ENCODE peak calls at places on chromosomes 13 and 19, in nine cellular contexts. One of them, this sample, is unnamed.

GRCh38 chr19:38057954-38058690 is 151.1 kb downstream of the SIPA1L3 start:
- DNase-seq in tibial artery: no peak
- DNase-seq in suprapubic skin: no peak
- DNase-seq in adrenal gland: no peak
- DNase-seq in H9: no peak
- DNase-seq in upper lobe of right lung: peak; percentile 87
- DNase-seq in neural progenitor cell: no peak
- DNase-seq in dorsolateral prefrontal cortex: no peak
- DNase-seq in heart right ventricle: no peak
- DNase-seq in this sample: no peak

GRCh38 chr13:41562083-41562482 is 104.7 kb downstream of the RGCC start:
- DNase-seq in upper lobe of right lung: no peak
- DNase-seq in dorsolateral prefrontal cortex: peak; percentile 98
- DNase-seq in suprapubic skin: no peak
- DNase-seq in tibial artery: no peak
- DNase-seq in adrenal gland: peak; percentile 50
- DNase-seq in H9: no peak
- DNase-seq in neural progenitor cell: no peak
- DNase-seq in heart right ventricle: peak; percentile 68
- DNase-seq in this sample: peak; percentile 95

GRCh38 chr13:75372923-75373841 is 108.8 kb downstream of the TBC1D4 start:
- DNase-seq in neural progenitor cell: no peak
- DNase-seq in upper lobe of right lung: no peak
- DNase-seq in heart right ventricle: no peak
- DNase-seq in H9: no peak
- DNase-seq in adrenal gland: peak; percentile 73
- DNase-seq in suprapubic skin: no peak
- DNase-seq in tibial artery: no peak
- DNase-seq in dorsolateral prefrontal cortex: no peak
- DNase-seq in this sample: no peak

GRCh38 chr13:101838305-101838835 is 385.9 kb downstream of the ITGBL1 start:
- DNase-seq in H9: no peak
- DNase-seq in suprapubic skin: no peak
- DNase-seq in tibial artery: no peak
- DNase-seq in heart right ventricle: no peak
- DNase-seq in upper lobe of right lung: no peak
- DNase-seq in adrenal gland: no peak
- DNase-seq in dorsolateral prefrontal cortex: no peak
- DNase-seq in neural progenitor cell: no peak
- DNase-seq in this sample: no peak

GRCh38 chr13:86087241-86087640 is 288.0 kb upstream of the SLITRK6 start:
- DNase-seq in suprapubic skin: no peak
- DNase-seq in neural progenitor cell: no peak
- DNase-seq in heart right ventricle: no peak
- DNase-seq in H9: no peak
- DNase-seq in tibial artery: no peak
- DNase-seq in adrenal gland: no peak
- DNase-seq in dorsolateral prefrontal cortex: no peak
- DNase-seq in upper lobe of right lung: no peak
- DNase-seq in this sample: no peak

GRCh38 chr13:100269837-100270236 is 180.9 kb downstream of the PCCA start:
- DNase-seq in heart right ventricle: peak; percentile 79
- DNase-seq in H9: no peak
- DNase-seq in suprapubic skin: peak; percentile 73
- DNase-seq in upper lobe of right lung: peak; percentile 79
- DNase-seq in neural progenitor cell: no peak
- DNase-seq in adrenal gland: peak; percentile 73
- DNase-seq in tibial artery: peak; percentile 73
- DNase-seq in dorsolateral prefrontal cortex: peak; percentile 38
- DNase-seq in this sample: peak; percentile 66

GRCh38 chr13:72004975-72005374 is 138.0 kb upstream of the DACH1 start:
- DNase-seq in heart right ventricle: no peak
- DNase-seq in tibial artery: no peak
- DNase-seq in neural progenitor cell: peak; percentile 20
- DNase-seq in H9: no peak
- DNase-seq in dorsolateral prefrontal cortex: no peak
- DNase-seq in suprapubic skin: no peak
- DNase-seq in adrenal gland: no peak
- DNase-seq in upper lobe of right lung: no peak
- DNase-seq in this sample: peak; percentile 38

GRCh38 chr13:112747256-112747655 is 57.4 kb downstream of the ATP11A start:
- DNase-seq in tibial artery: no peak
- DNase-seq in adrenal gland: no peak
- DNase-seq in H9: no peak
- DNase-seq in suprapubic skin: no peak
- DNase-seq in heart right ventricle: no peak
- DNase-seq in dorsolateral prefrontal cortex: no peak
- DNase-seq in neural progenitor cell: no peak
- DNase-seq in upper lobe of right lung: peak; percentile 76
- DNase-seq in this sample: no peak

GRCh38 chr13:98476106-98476505 is 100.8 kb downstream of the STK24 start:
- DNase-seq in dorsolateral prefrontal cortex: no peak
- DNase-seq in H9: peak; percentile 87
- DNase-seq in heart right ventricle: no peak
- DNase-seq in suprapubic skin: peak; percentile 52
- DNase-seq in neural progenitor cell: peak; percentile 70
- DNase-seq in tibial artery: no peak
- DNase-seq in upper lobe of right lung: no peak
- DNase-seq in adrenal gland: no peak
- DNase-seq in this sample: no peak

GRCh38 chr13:39159393-39159792 is 121.1 kb downstream of the NHLRC3 start:
- DNase-seq in tibial artery: no peak
- DNase-seq in adrenal gland: no peak
- DNase-seq in heart right ventricle: no peak
- DNase-seq in neural progenitor cell: no peak
- DNase-seq in dorsolateral prefrontal cortex: no peak
- DNase-seq in H9: no peak
- DNase-seq in suprapubic skin: no peak
- DNase-seq in upper lobe of right lung: no peak
- DNase-seq in this sample: no peak

GRCh38 chr19:19637523-19638251 is 5.8 kb downstream of the GMIP start:
- DNase-seq in adrenal gland: no peak
- DNase-seq in H9: peak; percentile 92
- DNase-seq in tibial artery: no peak
- DNase-seq in dorsolateral prefrontal cortex: no peak
- DNase-seq in suprapubic skin: no peak
- DNase-seq in neural progenitor cell: no peak
- DNase-seq in upper lobe of right lung: no peak
- DNase-seq in heart right ventricle: no peak
- DNase-seq in this sample: no peak

GRCh38 chr19:37466798-37467607 is at the start of gene ZNF569:
- DNase-seq in adrenal gland: peak; percentile 95
- DNase-seq in neural progenitor cell: peak; percentile 93
- DNase-seq in upper lobe of right lung: peak; percentile 94
- DNase-seq in heart right ventricle: peak; percentile 85
- DNase-seq in suprapubic skin: peak; percentile 92
- DNase-seq in dorsolateral prefrontal cortex: peak; percentile 92
- DNase-seq in H9: peak; percentile 94
- DNase-seq in tibial artery: peak; percentile 92
- DNase-seq in this sample: peak; percentile 94

GRCh38 chr13:31162151-31163008 is 676 bp upstream of the HSPH1 start:
- DNase-seq in adrenal gland: peak; percentile 99
- DNase-seq in suprapubic skin: peak; percentile 98
- DNase-seq in H9: peak; percentile 98
- DNase-seq in tibial artery: peak; percentile 97
- DNase-seq in upper lobe of right lung: peak; percentile 98
- DNase-seq in heart right ventricle: peak; percentile 93
- DNase-seq in neural progenitor cell: peak; percentile 98
- DNase-seq in dorsolateral prefrontal cortex: peak; percentile 99
- DNase-seq in this sample: peak; percentile 99

GRCh38 chr19:43797556-43797955 is 4.7 kb downstream of the LYPD5 start:
- DNase-seq in H9: no peak
- DNase-seq in adrenal gland: no peak
- DNase-seq in dorsolateral prefrontal cortex: no peak
- DNase-seq in heart right ventricle: no peak
- DNase-seq in suprapubic skin: no peak
- DNase-seq in neural progenitor cell: no peak
- DNase-seq in upper lobe of right lung: no peak
- DNase-seq in tibial artery: no peak
- DNase-seq in this sample: no peak

GRCh38 chr13:46168341-46168740 is 13.6 kb downstream of the LCP1 start:
- DNase-seq in neural progenitor cell: no peak
- DNase-seq in suprapubic skin: no peak
- DNase-seq in H9: no peak
- DNase-seq in heart right ventricle: no peak
- DNase-seq in adrenal gland: no peak
- DNase-seq in upper lobe of right lung: peak; percentile 71
- DNase-seq in tibial artery: peak; percentile 65
- DNase-seq in dorsolateral prefrontal cortex: no peak
- DNase-seq in this sample: peak; percentile 17

GRCh38 chr19:1122972-1123363 is 19.2 kb downstream of the GPX4 start:
- DNase-seq in upper lobe of right lung: peak; percentile 89
- DNase-seq in H9: peak; percentile 90
- DNase-seq in dorsolateral prefrontal cortex: no peak
- DNase-seq in suprapubic skin: no peak
- DNase-seq in adrenal gland: peak; percentile 87
- DNase-seq in tibial artery: no peak
- DNase-seq in neural progenitor cell: peak; percentile 87
- DNase-seq in heart right ventricle: peak; percentile 63
- DNase-seq in this sample: peak; percentile 60

GRCh38 chr13:63420685-63421084 is 2005.0 kb upstream of the PCDH20 start:
- DNase-seq in H9: no peak
- DNase-seq in neural progenitor cell: no peak
- DNase-seq in heart right ventricle: no peak
- DNase-seq in dorsolateral prefrontal cortex: no peak
- DNase-seq in suprapubic skin: no peak
- DNase-seq in upper lobe of right lung: no peak
- DNase-seq in adrenal gland: no peak
- DNase-seq in tibial artery: no peak
- DNase-seq in this sample: no peak

GRCh38 chr13:61247149-61247936 is 168.3 kb downstream of the PCDH20 start:
- DNase-seq in suprapubic skin: no peak
- DNase-seq in dorsolateral prefrontal cortex: no peak
- DNase-seq in adrenal gland: no peak
- DNase-seq in H9: no peak
- DNase-seq in tibial artery: no peak
- DNase-seq in upper lobe of right lung: no peak
- DNase-seq in heart right ventricle: no peak
- DNase-seq in neural progenitor cell: peak; percentile 48
- DNase-seq in this sample: no peak

DNA sequence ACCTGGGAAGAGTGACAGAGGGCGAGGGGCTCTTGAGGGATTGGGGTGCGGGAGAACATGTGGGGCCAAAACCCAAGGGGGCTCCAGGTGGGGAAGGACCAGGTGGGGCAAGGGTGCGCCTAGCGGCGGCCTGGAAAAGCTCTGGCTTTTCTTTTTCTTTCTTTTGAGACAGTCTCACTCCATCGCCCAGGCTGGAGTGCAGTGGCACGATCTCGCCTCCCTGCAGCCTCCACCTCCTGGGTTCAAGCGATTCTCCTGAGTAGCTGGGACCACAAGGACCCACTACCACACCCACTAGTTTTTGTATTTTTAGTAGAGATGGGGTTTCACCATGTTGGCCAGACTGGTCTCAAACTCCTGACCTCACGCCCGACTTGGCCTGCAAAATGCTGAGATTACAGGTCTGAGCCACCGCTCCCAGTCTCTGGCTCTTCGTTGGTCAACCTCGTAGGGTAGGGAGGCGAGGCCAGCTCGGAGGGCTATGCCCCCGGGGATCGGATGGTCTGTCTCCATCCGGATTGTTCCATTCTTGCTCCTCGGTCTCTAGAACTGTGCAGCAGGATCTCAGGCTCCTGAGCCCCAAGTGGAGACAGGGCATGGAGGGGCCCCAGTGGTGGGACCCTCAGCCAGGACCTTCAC is 3.7 kb downstream of the GADD45B start:
- DNase-seq in adrenal gland: no peak
- DNase-seq in neural progenitor cell: no peak
- DNase-seq in tibial artery: no peak
- DNase-seq in dorsolateral prefrontal cortex: no peak
- DNase-seq in H9: no peak
- DNase-seq in upper lobe of right lung: no peak
- DNase-seq in heart right ventricle: no peak
- DNase-seq in suprapubic skin: no peak
- DNase-seq in this sample: peak; percentile 51
- H3K27ac ChIP-seq in adrenal gland: no peak overlapping the region
- H3K27ac ChIP-seq in neural progenitor cell: no peak overlapping the region
- H3K27ac ChIP-seq in tibial artery: peak overlapping the region; percentile 96
- H3K27ac ChIP-seq in dorsolateral prefrontal cortex: no peak overlapping the region
- H3K27ac ChIP-seq in H9: no peak overlapping the region
- H3K27ac ChIP-seq in upper lobe of right lung: peak overlapping the region; percentile 91
- H3K27ac ChIP-seq in heart right ventricle: peak overlapping the region; percentile 89
- H3K27ac ChIP-seq in suprapubic skin: peak overlapping the region; percentile 85
- H3K27ac ChIP-seq in this sample: peak overlapping the region; percentile 95

DNA sequence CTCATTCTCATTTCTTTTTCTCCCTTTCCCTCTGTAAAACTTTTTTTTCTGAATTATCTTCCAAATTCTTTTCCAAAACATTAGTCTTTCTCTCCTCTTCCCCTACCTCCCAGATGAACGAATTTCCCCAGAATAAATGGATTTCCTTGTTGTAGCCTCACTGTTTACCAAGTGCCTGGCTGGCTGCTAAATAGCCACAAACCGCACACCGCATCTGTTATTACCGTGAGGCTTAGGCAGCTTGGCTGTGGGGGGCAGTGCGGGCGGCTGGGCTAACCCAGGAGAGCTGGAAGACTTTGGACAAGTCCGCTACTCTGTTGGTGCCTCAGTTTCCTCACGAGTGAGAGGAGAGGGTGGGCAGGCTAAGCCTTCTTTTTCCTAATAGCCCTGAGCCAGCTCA is 10.7 kb downstream of the IL17D start:
- DNase-seq in neural progenitor cell: no peak
- DNase-seq in tibial artery: no peak
- DNase-seq in suprapubic skin: no peak
- DNase-seq in dorsolateral prefrontal cortex: no peak
- DNase-seq in heart right ventricle: no peak
- DNase-seq in H9: no peak
- DNase-seq in upper lobe of right lung: no peak
- DNase-seq in adrenal gland: no peak
- DNase-seq in this sample: no peak
- TF ChIP-seq CTCF in neural progenitor cell: no peak
- TF ChIP-seq CTCF in tibial artery: no peak
- TF ChIP-seq CTCF in suprapubic skin: no peak
- TF ChIP-seq CTCF in dorsolateral prefrontal cortex: no peak
- TF ChIP-seq CTCF in heart right ventricle: no peak
- TF ChIP-seq CTCF in H9: no peak
- TF ChIP-seq CTCF in upper lobe of right lung: no peak
- TF ChIP-seq CTCF in adrenal gland: no peak
- TF ChIP-seq CTCF in this sample: no peak

DNA sequence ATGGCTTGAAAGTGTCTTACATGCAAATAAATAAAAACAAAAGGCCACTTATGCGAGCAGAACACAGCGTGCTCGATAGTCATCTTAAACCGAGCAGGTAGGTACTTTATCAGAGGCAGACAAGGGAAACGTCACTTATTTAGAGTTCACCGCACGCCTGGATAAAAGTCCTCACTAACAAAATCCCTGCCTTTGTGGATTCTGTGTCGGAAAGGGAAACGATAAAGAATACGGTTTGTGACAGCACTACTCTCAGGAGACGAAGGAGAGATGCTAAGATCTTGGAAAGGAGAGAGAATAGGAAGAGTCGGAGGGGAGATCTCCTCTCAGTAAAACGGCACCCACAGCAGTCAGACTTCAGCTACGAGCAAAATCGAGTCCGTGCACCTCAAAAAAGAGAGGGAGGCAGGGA is 581 bp downstream of the RCBTB1 start:
- DNase-seq in dorsolateral prefrontal cortex: no peak
- DNase-seq in neural progenitor cell: peak; percentile 26
- DNase-seq in tibial artery: no peak
- DNase-seq in H9: no peak
- DNase-seq in heart right ventricle: no peak
- DNase-seq in suprapubic skin: no peak
- DNase-seq in adrenal gland: no peak
- DNase-seq in upper lobe of right lung: no peak
- DNase-seq in this sample: no peak
- H3K27ac ChIP-seq in dorsolateral prefrontal cortex: peak overlapping the region; percentile 91
- H3K27ac ChIP-seq in neural progenitor cell: no peak overlapping the region
- H3K27ac ChIP-seq in tibial artery: peak overlapping the region; percentile 78
- H3K27ac ChIP-seq in H9: no peak overlapping the region
- H3K27ac ChIP-seq in heart right ventricle: peak overlapping the region; percentile 82
- H3K27ac ChIP-seq in suprapubic skin: peak overlapping the region; percentile 86
- H3K27ac ChIP-seq in adrenal gland: no peak overlapping the region
- H3K27ac ChIP-seq in upper lobe of right lung: peak overlapping the region; percentile 86
- H3K27ac ChIP-seq in this sample: peak overlapping the region; percentile 18

GRCh38 chr19:54462713-54463530 is 656 bp downstream of the LENG9 start:
- DNase-seq in suprapubic skin: peak; percentile 89
- DNase-seq in heart right ventricle: peak; percentile 77
- DNase-seq in H9: peak; percentile 81
- DNase-seq in adrenal gland: peak; percentile 79
- DNase-seq in tibial artery: peak; percentile 52
- DNase-seq in dorsolateral prefrontal cortex: peak; percentile 43
- DNase-seq in upper lobe of right lung: peak; percentile 89
- DNase-seq in neural progenitor cell: peak; percentile 81
- DNase-seq in this sample: peak; percentile 36
- TF ChIP-seq CTCF in suprapubic skin: no peak
- TF ChIP-seq CTCF in heart right ventricle: no peak
- TF ChIP-seq CTCF in H9: peak; percentile 56
- TF ChIP-seq CTCF in adrenal gland: peak; percentile 30
- TF ChIP-seq CTCF in tibial artery: peak; percentile 21
- TF ChIP-seq CTCF in dorsolateral prefrontal cortex: no peak
- TF ChIP-seq CTCF in upper lobe of right lung: peak; percentile 31
- TF ChIP-seq CTCF in neural progenitor cell: peak; percentile 51
- TF ChIP-seq CTCF in this sample: peak; percentile 52

This sample was measured in brain microvascular endothelial cell.